ENCODE peak calls at places on chromosomes 5 and 9, in nine cellular contexts. One of them, this sample, is unnamed.
A peak's percentile ranks its signal among the peaks of the same experiment; 100 is the strongest.

GRCh38 chr5:88660947-88661869 is 221.8 kb downstream of the MEF2C start:
- DNase-seq in NCI-H446 treated with DMSO at 0.1 percent for 48 hours: peak; percentile 98
- DNase-seq in COR-L47: peak; percentile 94
- DNase-seq in breast epithelium: no peak
- DNase-seq in AG09319: peak; percentile 32
- DNase-seq in left kidney: peak; percentile 97
- DNase-seq in GF-D8: no peak
- DNase-seq in GM20000: peak; percentile 86
- DNase-seq in erythroblast: peak; percentile 50
- DNase-seq in this sample: no peak

GRCh38 chr9:76603448-76603895 is 144.5 kb downstream of the GCNT1 start:
- DNase-seq in NCI-H446 treated with DMSO at 0.1 percent for 48 hours: peak; percentile 83
- DNase-seq in COR-L47: no peak
- DNase-seq in breast epithelium: no peak
- DNase-seq in AG09319: no peak
- DNase-seq in left kidney: no peak
- DNase-seq in GF-D8: no peak
- DNase-seq in GM20000: no peak
- DNase-seq in erythroblast: no peak
- DNase-seq in this sample: no peak

GRCh38 chr5:37811866-37812265 is 28.0 kb downstream of the GDNF start:
- DNase-seq in NCI-H446 treated with DMSO at 0.1 percent for 48 hours: no peak
- DNase-seq in COR-L47: no peak
- DNase-seq in breast epithelium: no peak
- DNase-seq in AG09319: no peak
- DNase-seq in left kidney: no peak
- DNase-seq in GF-D8: no peak
- DNase-seq in GM20000: no peak
- DNase-seq in erythroblast: no peak
- DNase-seq in this sample: no peak

GRCh38 chr9:68975644-68976043 is 38.3 kb downstream of the PRKACG start:
- DNase-seq in NCI-H446 treated with DMSO at 0.1 percent for 48 hours: no peak
- DNase-seq in COR-L47: no peak
- DNase-seq in breast epithelium: no peak
- DNase-seq in AG09319: no peak
- DNase-seq in left kidney: no peak
- DNase-seq in GF-D8: no peak
- DNase-seq in GM20000: no peak
- DNase-seq in erythroblast: peak; percentile 59
- DNase-seq in this sample: no peak

GRCh38 chr5:175772747-175773533 is 98.4 kb upstream of the CPLX2 start:
- DNase-seq in NCI-H446 treated with DMSO at 0.1 percent for 48 hours: no peak
- DNase-seq in COR-L47: peak; percentile 75
- DNase-seq in breast epithelium: no peak
- DNase-seq in AG09319: no peak
- DNase-seq in left kidney: peak; percentile 15
- DNase-seq in GF-D8: no peak
- DNase-seq in GM20000: no peak
- DNase-seq in erythroblast: no peak
- DNase-seq in this sample: no peak

GRCh38 chr5:159601216-159601615 is 270.9 kb upstream of the IL12B start:
- DNase-seq in NCI-H446 treated with DMSO at 0.1 percent for 48 hours: no peak
- DNase-seq in COR-L47: no peak
- DNase-seq in breast epithelium: no peak
- DNase-seq in AG09319: no peak
- DNase-seq in left kidney: no peak
- DNase-seq in GF-D8: no peak
- DNase-seq in GM20000: no peak
- DNase-seq in erythroblast: peak; percentile 53
- DNase-seq in this sample: no peak

GRCh38 chr9:136019681-136020060 is 58.5 kb upstream of the UBAC1 start:
- DNase-seq in NCI-H446 treated with DMSO at 0.1 percent for 48 hours: no peak
- DNase-seq in COR-L47: no peak
- DNase-seq in breast epithelium: no peak
- DNase-seq in AG09319: no peak
- DNase-seq in left kidney: no peak
- DNase-seq in GF-D8: no peak
- DNase-seq in GM20000: no peak
- DNase-seq in erythroblast: no peak
- DNase-seq in this sample: no peak

GRCh38 chr5:16894236-16895057 is 41.6 kb downstream of the MYO10 start:
- DNase-seq in NCI-H446 treated with DMSO at 0.1 percent for 48 hours: peak; percentile 32
- DNase-seq in COR-L47: peak; percentile 28
- DNase-seq in breast epithelium: peak; percentile 25
- DNase-seq in AG09319: no peak
- DNase-seq in left kidney: peak; percentile 83
- DNase-seq in GF-D8: no peak
- DNase-seq in GM20000: no peak
- DNase-seq in erythroblast: no peak
- DNase-seq in this sample: no peak

GRCh38 chr9:109449036-109449798 is 48.9 kb downstream of the PTPN3 start:
- DNase-seq in NCI-H446 treated with DMSO at 0.1 percent for 48 hours: no peak
- DNase-seq in COR-L47: no peak
- DNase-seq in breast epithelium: peak; percentile 85
- DNase-seq in AG09319: no peak
- DNase-seq in left kidney: no peak
- DNase-seq in GF-D8: no peak
- DNase-seq in GM20000: no peak
- DNase-seq in erythroblast: no peak
- DNase-seq in this sample: no peak

This sample was measured in naive thymus-derived CD8-positive, alpha-beta T cell.